ENCODE peak calls at places on chromosomes 7 and 10, in nine cellular contexts. T is CD8-positive, alpha-beta T cell; B is transverse colon; M is pancreas; L is dorsolateral prefrontal cortex; A is heart right ventricle; V is tibial nerve; Q is right cardiac atrium; H is testis. N is an unnamed sample.

GRCh38 chr7:7439564-7439963 is 96.1 kb downstream of the COL28A1 start:
- DNase-seq in A (no peak), Q (no peak), B (no peak), H (no peak), T (no peak), M (no peak), L (no peak), V (no peak), N (no peak)

GRCh38 chr10:23525406-23525805 is 86.5 kb downstream of the OTUD1 start:
- DNase-seq in M (no peak), V (no peak), B (peak; percentile 19), Q (no peak), T (no peak), H (no peak), L (no peak), A (no peak), N (no peak)

GRCh38 chr7:67018940-67019339 is 22.3 kb downstream of the TYW1 start:
- DNase-seq in B (no peak), T (no peak), V (no peak), H (no peak), L (no peak), A (no peak), Q (no peak), M (no peak), N (no peak)

GRCh38 chr7:156896388-156897022 is 3.5 kb upstream of the LMBR1 start:
- DNase-seq in B (no peak), H (no peak), L (no peak), A (no peak), Q (no peak), V (no peak), M (no peak), T (no peak), N (no peak)

GRCh38 chr10:103890194-103890658 is 27.8 kb downstream of the STN1 start:
- DNase-seq in L (no peak), T (no peak), V (no peak), B (peak; percentile 86), Q (peak; percentile 47), H (no peak), M (no peak), A (no peak), N (no peak)

GRCh38 chr10:31583358-31583757 is 264.3 kb downstream of the ZEB1 start:
- DNase-seq in B (no peak), H (no peak), V (no peak), Q (no peak), M (no peak), L (no peak), A (no peak), T (no peak), N (no peak)

GRCh38 chr10:28623483-28623882 is 53.8 kb upstream of the BAMBI start:
- DNase-seq in M (no peak), H (no peak), V (no peak), T (no peak), B (no peak), L (no peak), Q (no peak), A (no peak), N (no peak)

GRCh38 chr10:109411897-109412296 is 511.4 kb downstream of the XPNPEP1 start:
- DNase-seq in B (no peak), V (no peak), Q (no peak), T (no peak), M (no peak), H (peak; percentile 69), L (no peak), A (no peak), N (no peak)

GRCh38 chr7:12524794-12525386 is 45.6 kb upstream of the SCIN start:
- DNase-seq in M (no peak), B (no peak), Q (no peak), L (no peak), A (no peak), V (no peak), H (no peak), T (no peak), N (no peak)

GRCh38 chr7:140674899-140675701 is 2.4 kb downstream of the ADCK2 start:
- DNase-seq in H (peak; percentile 47), L (peak; percentile 54), B (peak; percentile 7), Q (no peak), A (no peak), M (no peak), V (no peak), T (no peak), N (no peak)

GRCh38 chr7:47536705-47537611 is 45.0 kb downstream of the TNS3 start:
- DNase-seq in Q (peak; percentile 73), A (peak; percentile 61), L (peak; percentile 25), T (no peak), V (peak; percentile 40), B (peak; percentile 59), M (peak; percentile 71), H (peak; percentile 67), N (no peak)

GRCh38 chr10:102159051-102159597 is 6.9 kb downstream of the NOLC1 start:
- DNase-seq in B (no peak), H (no peak), A (no peak), T (no peak), V (no peak), L (no peak), Q (no peak), M (no peak), N (no peak)

GRCh38 chr7:105951597-105951996 is 11.5 kb upstream of the CDHR3 start:
- DNase-seq in B (no peak), M (no peak), T (no peak), A (no peak), Q (no peak), L (no peak), H (no peak), V (no peak), N (no peak)

GRCh38 chr7:122944682-122945303 is 50.7 kb downstream of the TAS2R16 start:
- DNase-seq in T (no peak), L (no peak), A (no peak), B (no peak), V (no peak), M (no peak), H (no peak), Q (no peak), N (no peak)

GRCh38 chr7:151891753-151892152 is 14.8 kb upstream of the PRKAG2 start:
- DNase-seq in L (no peak), B (no peak), T (no peak), M (no peak), Q (no peak), H (no peak), V (no peak), A (no peak), N (no peak)

GRCh38 chr10:94183666-94184264 is 179.0 kb downstream of the NOC3L start:
- DNase-seq in M (no peak), Q (no peak), T (no peak), L (no peak), B (no peak), A (no peak), V (no peak), H (no peak), N (no peak)

GRCh38 chr7:311796-312195 is 21.8 kb downstream of the FOXL3 start:
- DNase-seq in B (no peak), A (no peak), T (no peak), H (no peak), V (no peak), L (no peak), M (peak; percentile 41), Q (no peak), N (no peak)

GRCh38 chr7:49803812-49804211 is 30.4 kb downstream of the VWC2 start:
- DNase-seq in V (no peak), L (no peak), T (no peak), B (no peak), H (no peak), M (no peak), Q (no peak), A (no peak), N (no peak)

GRCh38 chr7:46229409-46229808 is 308.3 kb upstream of the IGFBP3 start:
- DNase-seq in M (no peak), A (no peak), H (no peak), T (no peak), B (no peak), Q (no peak), L (no peak), V (no peak), N (no peak)

GRCh38 chr7:156655983-156656382 is 15.4 kb downstream of the RNF32 start:
- DNase-seq in M (no peak), B (no peak), Q (no peak), V (no peak), T (no peak), H (no peak), L (no peak), A (no peak), N (no peak)

GRCh38 chr7:134996097-134996550 is 9.8 kb downstream of the AGBL3 start:
- DNase-seq in M (no peak), L (no peak), Q (no peak), V (no peak), B (peak; percentile 32), T (no peak), A (no peak), H (no peak), N (no peak)
- H3K27ac ChIP-seq in M (no peak overlapping the region), L (no peak overlapping the region), Q (no peak overlapping the region), V (no peak overlapping the region), B (peak overlapping the region; percentile 56), T (peak overlapping the region; percentile 73), A (no peak overlapping the region), H (peak overlapping the region; percentile 8), N (no peak overlapping the region)

DNA sequence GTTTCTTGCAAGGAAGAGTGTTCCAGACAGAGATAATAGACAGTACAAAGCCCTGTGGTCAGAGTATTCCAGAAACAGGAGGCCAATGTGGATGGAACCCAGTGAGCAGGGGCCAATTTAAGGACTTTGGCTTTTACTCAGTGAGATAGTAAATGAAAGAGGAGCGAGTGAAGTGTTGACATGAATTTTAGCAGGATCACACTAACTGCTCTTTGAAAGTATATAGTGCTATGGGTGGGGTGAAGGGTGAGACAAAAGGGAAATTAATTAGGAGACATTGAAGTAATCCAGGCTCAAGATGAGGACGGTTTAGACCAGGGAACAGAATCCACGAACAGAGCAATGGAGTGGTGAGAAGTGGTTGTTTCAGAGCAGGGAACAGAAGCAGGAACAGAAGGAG is 62.2 kb upstream of the TES start:
- DNase-seq in V (no peak), M (no peak), Q (no peak), A (no peak), H (no peak), T (no peak), B (no peak), L (no peak), N (no peak)
- H3K27ac ChIP-seq in V (no peak overlapping the region), M (no peak overlapping the region), Q (no peak overlapping the region), A (no peak overlapping the region), H (no peak overlapping the region), T (no peak overlapping the region), B (no peak overlapping the region), L (no peak overlapping the region), N (no peak overlapping the region)

GRCh38 chr10:61973169-61973568 is 71.7 kb downstream of the ARID5B start:
- DNase-seq in A (no peak), T (no peak), H (no peak), Q (no peak), B (no peak), M (no peak), L (no peak), V (no peak), N (no peak)
- H3K27ac ChIP-seq in A (no peak overlapping the region), T (no peak overlapping the region), H (peak overlapping the region; percentile 18), Q (peak overlapping the region; percentile 68), B (peak overlapping the region; percentile 59), M (no peak overlapping the region), L (no peak overlapping the region), V (peak overlapping the region; percentile 61), N (peak overlapping the region; percentile 21)

DNA sequence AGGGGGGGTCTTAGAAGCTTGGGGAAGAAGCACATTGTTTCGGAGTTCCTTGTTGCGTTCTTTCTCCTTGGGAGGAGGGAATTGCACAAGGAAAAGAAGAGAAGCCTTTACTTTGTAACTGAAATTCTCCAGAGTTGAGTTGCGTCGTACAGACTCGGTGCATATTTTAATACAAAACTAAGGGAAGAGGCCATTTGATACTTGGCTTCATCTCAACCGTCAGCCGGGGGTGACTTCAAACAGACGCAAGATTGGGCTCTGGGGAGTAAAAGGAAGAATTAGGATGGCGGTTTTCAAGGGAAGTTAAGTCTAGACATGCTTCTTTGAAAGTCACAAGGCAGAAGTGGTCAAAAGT is 1.5 kb downstream of the PRR15 start:
- DNase-seq in L (no peak), B (no peak), A (no peak), Q (no peak), V (no peak), M (no peak), H (no peak), T (no peak), N (no peak)
- H3K27ac ChIP-seq in L (no peak overlapping the region), B (peak overlapping the region; percentile 93), A (peak overlapping the region; percentile 35), Q (no peak overlapping the region), V (no peak overlapping the region), M (no peak overlapping the region), H (no peak overlapping the region), T (no peak overlapping the region), N (no peak overlapping the region)

N was measured in substantia nigra.